ENCODE peak calls at places on chromosomes 16 and 17, in four cellular contexts. One of them, this sample, is unnamed.

GRCh38 chr16:85202631-85203461 is 90.6 kb upstream of the CIBAR2 start:
- DNase-seq in esophagus squamous epithelium: no peak
- DNase-seq in cardiac muscle cell: peak
- DNase-seq in GM12865: no peak
- DNase-seq in this sample: peak

GRCh38 chr16:87201052-87201451 is 116.1 kb downstream of the C16orf95 start:
- DNase-seq in esophagus squamous epithelium: no peak
- DNase-seq in cardiac muscle cell: peak
- DNase-seq in GM12865: no peak
- DNase-seq in this sample: peak

GRCh38 chr16:86134802-86135461 is 236.0 kb downstream of the IRF8 start:
- DNase-seq in esophagus squamous epithelium: no peak
- DNase-seq in cardiac muscle cell: peak
- DNase-seq in GM12865: no peak
- DNase-seq in this sample: no peak

GRCh38 chr17:55266051-55266957 is 1.5 kb downstream of the HLF start:
- DNase-seq in esophagus squamous epithelium: no peak
- DNase-seq in cardiac muscle cell: no peak
- DNase-seq in GM12865: no peak
- DNase-seq in this sample: no peak

GRCh38 chr17:34435182-34435928 is 72.3 kb upstream of the CCL1 start:
- DNase-seq in esophagus squamous epithelium: no peak
- DNase-seq in cardiac muscle cell: no peak
- DNase-seq in GM12865: no peak
- DNase-seq in this sample: no peak

GRCh38 chr17:48553190-48553547 is 8.3 kb upstream of the HOXB2 start:
- DNase-seq in esophagus squamous epithelium: no peak
- DNase-seq in cardiac muscle cell: no peak
- DNase-seq in GM12865: no peak
- DNase-seq in this sample: no peak

GRCh38 chr17:64024781-64025731 is 4.6 kb upstream of the ICAM2 start:
- DNase-seq in esophagus squamous epithelium: no peak
- DNase-seq in cardiac muscle cell: no peak
- DNase-seq in GM12865: no peak
- DNase-seq in this sample: peak

GRCh38 chr17:74452027-74452840 is 14.2 kb upstream of the CD300A start:
- DNase-seq in esophagus squamous epithelium: no peak
- DNase-seq in cardiac muscle cell: no peak
- DNase-seq in GM12865: no peak
- DNase-seq in this sample: no peak

GRCh38 chr16:67679935-67680897 is 13.6 kb downstream of the C16orf86 start:
- DNase-seq in esophagus squamous epithelium: no peak
- DNase-seq in cardiac muscle cell: no peak
- DNase-seq in GM12865: no peak
- DNase-seq in this sample: no peak

GRCh38 chr17:51189628-51190027 is 23.4 kb downstream of the NME2 start:
- DNase-seq in esophagus squamous epithelium: no peak
- DNase-seq in cardiac muscle cell: no peak
- DNase-seq in GM12865: no peak
- DNase-seq in this sample: no peak

GRCh38 chr16:2003827-2004641 is 5.6 kb downstream of the ZNF598 start:
- DNase-seq in esophagus squamous epithelium: peak
- DNase-seq in cardiac muscle cell: peak
- DNase-seq in GM12865: peak
- DNase-seq in this sample: peak

GRCh38 chr17:28370744-28371103 is 617 bp upstream of the VTN start:
- DNase-seq in esophagus squamous epithelium: no peak
- DNase-seq in cardiac muscle cell: no peak
- DNase-seq in GM12865: no peak
- DNase-seq in this sample: no peak

GRCh38 chr16:80705596-80705995 is 98.8 kb downstream of the CDYL2 start:
- DNase-seq in esophagus squamous epithelium: no peak
- DNase-seq in cardiac muscle cell: no peak
- DNase-seq in GM12865: no peak
- DNase-seq in this sample: no peak

GRCh38 chr17:35448214-35448898 is at the start of gene SLFN13:
- DNase-seq in esophagus squamous epithelium: peak
- DNase-seq in cardiac muscle cell: peak
- DNase-seq in GM12865: peak
- DNase-seq in this sample: peak

GRCh38 chr17:17926840-17927449 is 45.3 kb downstream of the TOM1L2 start:
- DNase-seq in esophagus squamous epithelium: no peak
- DNase-seq in cardiac muscle cell: no peak
- DNase-seq in GM12865: no peak
- DNase-seq in this sample: no peak

GRCh38 chr16:21159281-21159951 is 942 bp downstream of the LDAF1 start:
- DNase-seq in esophagus squamous epithelium: no peak
- DNase-seq in cardiac muscle cell: no peak
- DNase-seq in GM12865: peak
- DNase-seq in this sample: no peak

DNA sequence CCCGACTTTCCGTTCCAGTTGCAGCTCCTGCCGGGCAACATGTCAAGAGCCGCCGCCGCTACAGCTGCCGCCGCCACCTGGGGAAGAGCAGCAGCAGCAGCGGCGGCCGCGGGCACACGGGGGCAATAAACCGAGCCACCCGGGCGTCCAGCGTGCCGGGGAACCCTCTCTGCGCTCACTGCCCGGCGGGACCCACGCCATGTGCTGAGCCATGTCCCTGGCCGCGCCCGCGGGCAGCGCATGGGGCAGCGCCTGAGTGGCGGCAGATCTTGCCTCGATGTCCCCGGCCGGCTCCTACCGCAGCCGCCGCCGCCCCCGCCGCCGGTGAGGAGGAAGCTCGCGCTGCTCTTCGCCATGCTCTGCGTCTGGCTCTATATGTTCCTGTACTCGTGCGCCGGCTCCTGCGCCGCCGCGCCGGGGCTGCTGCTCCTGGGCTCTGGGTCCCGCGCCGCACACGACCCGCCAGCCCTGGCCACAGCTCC is 439 bp downstream of the HS3ST3B1 start:
- DNase-seq in esophagus squamous epithelium: no peak
- DNase-seq in cardiac muscle cell: no peak
- DNase-seq in GM12865: no peak
- DNase-seq in this sample: no peak
- H3K4me3 ChIP-seq in esophagus squamous epithelium: peak
- H3K4me3 ChIP-seq in cardiac muscle cell: peak
- H3K4me3 ChIP-seq in GM12865: peak
- H3K4me3 ChIP-seq in this sample: peak

DNA sequence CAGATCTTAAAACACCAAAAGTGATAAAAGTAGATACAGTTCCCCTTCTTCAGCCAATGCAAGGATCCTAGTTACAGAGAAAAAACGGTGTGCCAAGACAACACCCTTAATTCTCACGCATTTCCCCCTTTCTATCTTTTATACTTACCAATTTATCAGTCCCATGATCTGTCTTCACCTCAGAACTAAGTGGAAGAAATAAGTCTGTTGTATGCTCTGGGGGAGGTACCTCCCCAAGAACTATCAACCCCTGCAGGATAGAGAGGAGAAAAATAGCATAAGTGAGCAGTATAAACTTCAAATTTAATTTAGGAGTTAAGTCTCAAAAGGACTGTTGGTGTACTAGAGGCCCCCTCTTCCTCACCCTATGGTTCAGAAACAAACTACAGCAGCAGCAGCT is 83.2 kb downstream of the STH start:
- DNase-seq in esophagus squamous epithelium: no peak
- DNase-seq in cardiac muscle cell: no peak
- DNase-seq in GM12865: no peak
- DNase-seq in this sample: no peak
- TF ChIP-seq CTCF in esophagus squamous epithelium: no peak
- TF ChIP-seq CTCF in cardiac muscle cell: no peak
- TF ChIP-seq CTCF in GM12865: no peak
- TF ChIP-seq CTCF in this sample: no peak

DNA sequence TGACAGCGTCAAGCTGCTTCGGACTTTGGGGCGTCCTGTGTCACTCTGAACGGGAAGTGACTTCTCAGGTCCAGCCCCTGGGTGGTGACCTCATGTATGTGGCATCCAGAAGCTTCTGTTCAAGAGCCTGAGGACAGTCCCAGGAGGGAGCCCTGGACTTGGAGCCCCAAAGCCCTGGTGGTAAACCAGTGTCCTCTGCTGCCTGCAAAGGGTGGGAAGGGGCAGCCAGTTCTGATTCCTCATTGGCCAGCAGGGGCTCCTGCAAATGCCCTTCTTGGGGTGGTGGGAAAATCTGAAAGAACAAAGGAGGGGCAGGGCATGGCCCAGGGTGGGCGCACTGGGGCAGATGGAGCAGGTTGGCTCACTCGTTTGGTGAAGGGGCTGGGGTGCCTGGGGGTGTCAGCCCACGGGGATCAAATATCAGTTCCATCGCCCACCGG is 1.6 kb downstream of the OSGIN1 start:
- DNase-seq in esophagus squamous epithelium: no peak
- DNase-seq in cardiac muscle cell: peak
- DNase-seq in GM12865: no peak
- DNase-seq in this sample: peak
- H3K4me3 ChIP-seq in esophagus squamous epithelium: peak
- H3K4me3 ChIP-seq in cardiac muscle cell: no peak
- H3K4me3 ChIP-seq in GM12865: no peak
- H3K4me3 ChIP-seq in this sample: no peak

GRCh38 chr16:26457061-26457460 is 609.7 kb upstream of the C16orf82 start:
- DNase-seq in esophagus squamous epithelium: no peak
- DNase-seq in cardiac muscle cell: no peak
- DNase-seq in GM12865: no peak
- DNase-seq in this sample: no peak

GRCh38 chr16:26457896-26458295 is 608.8 kb upstream of the C16orf82 start:
- DNase-seq in esophagus squamous epithelium: no peak
- DNase-seq in cardiac muscle cell: no peak
- DNase-seq in GM12865: no peak
- DNase-seq in this sample: no peak

GRCh38 chr16:26456074-26456473 is 610.7 kb upstream of the C16orf82 start:
- DNase-seq in esophagus squamous epithelium: no peak
- DNase-seq in cardiac muscle cell: no peak
- DNase-seq in GM12865: no peak
- DNase-seq in this sample: no peak

GRCh38 chr16:26454102-26454501 is 612.6 kb upstream of the C16orf82 start:
- DNase-seq in esophagus squamous epithelium: no peak
- DNase-seq in cardiac muscle cell: no peak
- DNase-seq in GM12865: no peak
- DNase-seq in this sample: peak

GRCh38 chr16:26453215-26453614 is 613.5 kb upstream of the C16orf82 start:
- DNase-seq in esophagus squamous epithelium: no peak
- DNase-seq in cardiac muscle cell: no peak
- DNase-seq in GM12865: peak
- DNase-seq in this sample: no peak
- TF ChIP-seq CTCF in esophagus squamous epithelium: no peak
- TF ChIP-seq CTCF in cardiac muscle cell: no peak
- TF ChIP-seq CTCF in GM12865: peak
- TF ChIP-seq CTCF in this sample: no peak

GRCh38 chr17:52378860-52379259 is 220.3 kb upstream of the CA10 start:
- DNase-seq in esophagus squamous epithelium: no peak
- DNase-seq in cardiac muscle cell: no peak
- DNase-seq in GM12865: no peak
- DNase-seq in this sample: no peak

DNA sequence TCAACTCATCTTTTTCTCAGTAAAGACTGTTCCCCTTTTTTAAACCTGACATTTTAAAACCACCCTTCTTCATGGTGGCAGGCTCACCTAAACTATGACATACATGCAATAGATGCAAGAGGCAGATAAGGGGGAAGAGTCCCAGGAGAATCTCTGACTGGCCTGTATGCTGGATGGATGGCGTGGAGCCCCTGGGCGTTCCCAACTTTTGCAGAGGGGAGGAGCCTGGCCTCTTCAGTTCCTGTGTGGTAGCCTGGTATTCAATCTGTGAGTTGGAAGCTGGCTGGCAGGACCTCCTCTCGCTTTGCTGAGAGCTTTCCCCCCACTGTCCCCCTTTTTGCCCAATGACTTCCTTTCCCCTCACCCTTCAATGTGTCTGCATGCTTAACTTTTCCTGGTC is 217.6 kb upstream of the CA10 start:
- DNase-seq in esophagus squamous epithelium: no peak
- DNase-seq in cardiac muscle cell: no peak
- DNase-seq in GM12865: no peak
- DNase-seq in this sample: no peak
- H3K4me3 ChIP-seq in esophagus squamous epithelium: no peak
- H3K4me3 ChIP-seq in cardiac muscle cell: no peak
- H3K4me3 ChIP-seq in GM12865: no peak
- H3K4me3 ChIP-seq in this sample: no peak

GRCh38 chr16:46882940-46883307 is 1.2 kb upstream of the GPT2 start:
- DNase-seq in esophagus squamous epithelium: no peak
- DNase-seq in cardiac muscle cell: no peak
- DNase-seq in GM12865: no peak
- DNase-seq in this sample: no peak

GRCh38 chr16:46882304-46882939 is 1.7 kb upstream of the GPT2 start:
- DNase-seq in esophagus squamous epithelium: no peak
- DNase-seq in cardiac muscle cell: no peak
- DNase-seq in GM12865: no peak
- DNase-seq in this sample: no peak

GRCh38 chr16:46883353-46883689 is 841 bp upstream of the GPT2 start:
- DNase-seq in esophagus squamous epithelium: no peak
- DNase-seq in cardiac muscle cell: no peak
- DNase-seq in GM12865: no peak
- DNase-seq in this sample: no peak

GRCh38 chr16:46884513-46885293 is 541 bp downstream of the GPT2 start:
- DNase-seq in esophagus squamous epithelium: no peak
- DNase-seq in cardiac muscle cell: peak
- DNase-seq in GM12865: peak
- DNase-seq in this sample: no peak

DNA sequence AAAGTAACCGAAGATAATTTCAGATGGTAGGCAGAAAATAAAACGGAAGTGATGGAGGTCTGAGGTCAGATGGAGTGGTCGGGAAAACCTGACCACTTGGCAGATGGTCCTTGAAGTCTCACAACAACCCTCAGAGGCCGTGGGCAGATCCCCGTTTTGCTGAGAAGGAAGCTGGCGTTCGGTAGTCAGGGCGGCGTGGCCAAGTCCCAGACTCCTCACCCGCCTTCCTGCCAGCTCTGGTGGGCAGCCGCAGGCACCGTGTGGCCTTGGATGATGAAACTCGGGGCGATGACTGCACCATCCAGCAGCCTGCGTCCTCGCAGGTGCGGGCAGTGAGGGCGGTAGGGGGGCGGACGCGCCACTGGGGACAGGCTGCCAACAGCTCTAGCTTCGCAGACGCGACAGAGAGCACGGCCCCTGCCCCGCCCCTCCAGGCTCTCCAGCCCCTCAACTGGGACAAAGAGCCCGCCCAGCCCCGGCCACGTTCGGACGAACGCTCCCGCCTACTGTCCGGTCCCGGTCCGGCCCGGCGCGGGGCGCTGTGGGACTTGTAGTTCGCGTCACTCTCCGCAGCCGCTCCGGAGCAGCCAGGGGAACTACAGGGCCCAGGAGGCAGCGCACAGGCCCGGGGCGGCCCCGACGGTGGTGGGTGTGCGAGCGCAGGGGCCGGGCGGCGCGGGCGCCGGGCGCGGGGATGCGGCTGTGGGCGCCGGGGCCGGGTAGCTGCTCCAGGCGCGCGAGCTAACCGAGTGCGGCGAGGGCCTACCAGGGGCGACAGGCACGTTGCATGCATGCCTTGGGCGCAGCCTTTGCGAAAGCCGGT is at the start of gene GPT2:
- DNase-seq in esophagus squamous epithelium: peak
- DNase-seq in cardiac muscle cell: peak
- DNase-seq in GM12865: peak
- DNase-seq in this sample: peak
- TF ChIP-seq CTCF in esophagus squamous epithelium: no peak
- TF ChIP-seq CTCF in cardiac muscle cell: no peak
- TF ChIP-seq CTCF in GM12865: no peak
- TF ChIP-seq CTCF in this sample: no peak

This sample was measured in foreskin fibroblast.